ENCODE peak calls at places on chromosomes 5 and 9, in four cellular contexts. G is GM12891, D is GM12878, A is HL-60. L is an unnamed sample.

GRCh38 chr5:177364159-177364962 is 6.6 kb downstream of the RGS14 start:
- DNase-seq in G (no peak), D (peak), A (no peak), L (no peak)

GRCh38 chr9:35729101-35729500 is 2.9 kb downstream of the TLN1 start:
- DNase-seq in G (no peak), D (no peak), A (no peak), L (no peak)

GRCh38 chr5:122661496-122662180 is 113.2 kb upstream of the SNX2 start:
- DNase-seq in G (no peak), D (no peak), A (no peak), L (no peak)

GRCh38 chr9:114035221-114035844 is 42.8 kb downstream of the AMBP start:
- DNase-seq in G (no peak), D (no peak), A (no peak), L (no peak)

GRCh38 chr9:38112010-38112409 is 43.0 kb upstream of the SHB start:
- DNase-seq in G (no peak), D (no peak), A (no peak), L (no peak)

GRCh38 chr5:160118349-160119141 is 705 bp downstream of the PWWP2A start:
- DNase-seq in G (peak), D (no peak), A (peak), L (peak)

GRCh38 chr9:81656871-81657337 is 32.4 kb downstream of the TLE1 start:
- DNase-seq in G (no peak), D (no peak), A (no peak), L (no peak)

GRCh38 chr9:95626885-95627558 is 110.3 kb upstream of the PTCH1 start:
- DNase-seq in G (no peak), D (no peak), A (no peak), L (no peak)

GRCh38 chr5:30069441-30070263 is 1123.8 kb upstream of the CDH6 start:
- DNase-seq in G (no peak), D (no peak), A (no peak), L (no peak)

DNA sequence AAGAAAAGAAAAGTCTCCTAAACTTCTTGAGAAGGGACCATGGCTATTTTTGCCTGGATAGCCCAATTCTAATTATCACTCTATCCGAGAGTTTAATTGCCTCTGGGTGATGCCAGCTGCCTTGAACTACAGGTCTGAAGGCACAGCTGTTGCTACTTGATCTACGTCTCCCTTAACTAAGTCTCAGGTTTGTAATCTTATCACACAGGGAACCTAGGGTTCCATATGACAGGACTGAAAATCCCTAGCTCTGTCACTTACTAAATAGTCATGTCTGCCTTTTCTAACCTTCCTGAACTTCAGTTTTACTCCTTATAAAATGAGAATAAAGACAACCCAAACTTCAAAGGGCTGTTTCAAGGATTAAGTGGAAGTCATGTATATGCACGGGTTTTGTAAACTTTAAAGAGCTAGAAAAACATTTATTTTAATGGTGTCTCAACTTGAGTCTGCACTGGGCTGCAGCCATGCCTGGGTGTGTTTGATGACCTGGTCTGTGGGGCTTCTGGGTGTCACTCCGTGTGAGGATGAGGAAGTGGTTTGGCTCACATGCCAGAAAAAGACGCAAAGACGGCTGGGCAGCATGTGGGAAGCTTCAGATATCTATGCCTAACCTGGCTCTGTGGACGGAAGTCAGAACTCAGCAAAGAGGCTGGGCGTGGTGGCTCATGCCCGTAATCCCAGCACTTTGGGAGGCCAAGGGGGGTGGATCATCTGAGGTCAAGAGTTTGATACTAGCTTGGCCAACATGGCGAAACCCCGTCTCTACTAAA is 129.3 kb upstream of the SLC44A1 start:
- DNase-seq in G (no peak), D (peak), A (peak), L (no peak)
- TF ChIP-seq SPI1 in G (peak), D (peak), A (peak), L (peak)

DNA sequence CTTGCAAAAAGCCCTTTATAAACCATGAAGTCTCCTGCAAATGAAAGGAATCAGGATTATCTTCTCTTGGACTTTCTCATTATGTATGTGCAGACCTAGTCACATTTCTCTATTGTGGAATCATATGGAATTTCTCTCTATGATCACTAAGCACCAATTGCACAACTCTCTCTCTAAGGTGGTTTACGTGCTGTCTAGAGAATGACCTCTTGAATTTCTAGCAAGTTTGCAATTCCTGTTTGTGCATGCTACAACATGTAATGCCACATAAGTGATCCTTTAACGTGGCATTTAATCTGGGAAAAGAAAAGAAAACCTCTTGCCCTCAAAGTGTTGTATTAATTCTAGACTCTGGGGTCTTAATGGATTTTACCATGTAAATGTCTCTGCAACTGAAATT is 4.9 kb upstream of the PPP2R2B start:
- DNase-seq in G (no peak), D (no peak), A (no peak), L (no peak)
- TF ChIP-seq POLR2AphosphoS5 in G (no peak), D (no peak), A (no peak), L (no peak)

GRCh38 chr9:33992622-33993021 is 56.1 kb downstream of the UBAP2 start:
- DNase-seq in G (no peak), D (no peak), A (no peak), L (no peak)

GRCh38 chr9:33993104-33993503 is 55.6 kb downstream of the UBAP2 start:
- DNase-seq in G (no peak), D (no peak), A (no peak), L (no peak)

GRCh38 chr9:33988219-33988890 is 60.3 kb downstream of the UBAP2 start:
- DNase-seq in G (peak), D (peak), A (no peak), L (no peak)
- TF ChIP-seq SPI1 in G (no peak), D (no peak), A (no peak), L (no peak)

GRCh38 chr5:67104859-67105258 is 91.7 kb downstream of the CD180 start:
- DNase-seq in G (no peak), D (no peak), A (no peak), L (no peak)
- TF ChIP-seq POLR2AphosphoS5 in G (no peak), D (no peak), A (no peak), L (no peak)

GRCh38 chr5:169142264-169142970 is 158.5 kb downstream of the SLIT3 start:
- DNase-seq in G (no peak), D (no peak), A (no peak), L (no peak)

GRCh38 chr5:169139381-169140125 is 161.4 kb downstream of the SLIT3 start:
- DNase-seq in G (no peak), D (no peak), A (no peak), L (no peak)
- TF ChIP-seq SPI1 in G (no peak), D (no peak), A (no peak), L (no peak)

DNA sequence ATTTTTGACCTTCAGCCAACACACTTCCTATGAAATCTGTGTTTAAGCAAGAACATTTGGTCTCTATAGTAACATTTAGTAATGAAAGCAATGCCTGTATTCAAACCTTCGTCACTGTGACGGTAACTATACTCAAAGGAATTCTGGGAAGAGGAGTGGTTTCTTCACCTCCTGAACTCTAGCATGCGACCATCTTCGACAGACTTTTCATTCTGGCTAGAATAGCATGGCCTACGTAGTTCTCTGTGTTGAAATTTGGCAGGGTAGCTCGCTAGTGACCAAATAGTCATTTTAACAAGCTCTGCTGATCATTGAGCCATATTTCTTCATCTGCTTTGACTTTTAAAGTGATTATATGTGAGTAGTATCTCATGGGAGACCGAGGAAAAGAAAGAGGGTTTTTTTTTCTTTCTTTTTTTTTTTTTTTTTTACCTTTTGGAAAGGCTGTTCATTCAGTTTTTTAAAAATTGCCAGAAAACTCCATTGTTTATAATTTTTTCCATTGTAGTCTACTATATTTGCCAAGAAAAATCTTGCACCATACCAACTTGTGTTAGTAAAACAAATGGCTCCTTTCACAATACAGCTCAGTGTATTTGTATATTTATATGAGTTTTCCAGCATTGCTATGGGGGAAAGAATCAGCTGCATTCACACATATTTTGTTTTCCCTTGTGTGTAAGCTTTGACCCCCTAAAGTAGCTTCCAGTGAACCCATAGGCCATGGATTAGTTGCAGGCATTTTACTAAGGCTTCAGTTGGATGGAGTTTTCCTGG is 166.8 kb downstream of the NNT start:
- DNase-seq in G (no peak), D (no peak), A (no peak), L (no peak)
- TF ChIP-seq POLR2AphosphoS5 in G (no peak), D (no peak), A (no peak), L (no peak)

GRCh38 chr5:50595199-50595598 is 71.2 kb upstream of the PARP8 start:
- DNase-seq in G (no peak), D (no peak), A (no peak), L (no peak)
- TF ChIP-seq SPI1 in G (no peak), D (no peak), A (no peak), L (no peak)